ENCODE peak calls at places on chromosome 3, in nine cellular contexts. T is ELF-1, U is NCI-H1092 treated with DMSO at 0.1 percent for 48 hours, W is NCI-H510A treated with DMSO at 0.1 percent for 48 hours, B is DMS 273 treated with DMSO at 0.1 percent for 48 hours, G is NCI-H774, C is naive B cell, X is foreskin fibroblast, Z is neural crest cell. O is an unnamed sample.

GRCh38 chr3:160801386-160802118 is 45.5 kb downstream of the PPM1L start:
- DNase-seq in W (no peak), C (no peak), X (peak; percentile 24), U (no peak), B (no peak), Z (no peak), T (no peak), G (no peak), O (no peak)

GRCh38 chr3:127073931-127074820 is 91.3 kb downstream of the PLXNA1 start:
- DNase-seq in T (peak; percentile 23), Z (no peak), B (no peak), U (no peak), C (no peak), W (no peak), G (no peak), X (peak; percentile 17), O (no peak)

GRCh38 chr3:55585856-55586255 is 98.8 kb upstream of the WNT5A start:
- DNase-seq in Z (no peak), B (no peak), W (no peak), T (peak; percentile 34), C (no peak), X (no peak), U (no peak), G (no peak), O (no peak)

GRCh38 chr3:42756681-42757213 is 16.3 kb downstream of the CCDC13 start:
- DNase-seq in X (no peak), G (no peak), B (no peak), W (no peak), C (no peak), T (no peak), U (no peak), Z (no peak), O (no peak)

GRCh38 chr3:171695476-171695875 is 114.8 kb downstream of the PLD1 start:
- DNase-seq in X (no peak), G (no peak), Z (no peak), C (no peak), T (no peak), B (no peak), W (no peak), U (no peak), O (no peak)

GRCh38 chr3:46409735-46410489 is 2.9 kb downstream of the CCRL2 start:
- DNase-seq in C (no peak), Z (no peak), X (no peak), U (no peak), W (no peak), T (no peak), G (no peak), B (no peak), O (no peak)

GRCh38 chr3:101676765-101677435 is at the start of gene ZBTB11:
- DNase-seq in G (no peak), B (no peak), W (no peak), U (no peak), Z (peak; percentile 99), C (peak; percentile 99), X (peak; percentile 100), T (peak; percentile 100), O (no peak)

GRCh38 chr3:134718736-134719135 is 67.9 kb upstream of the KY start:
- DNase-seq in W (no peak), U (no peak), X (no peak), G (no peak), T (no peak), C (no peak), Z (no peak), B (no peak), O (no peak)

GRCh38 chr3:159616234-159616825 is 372.3 kb upstream of the IL12A start:
- DNase-seq in U (no peak), G (peak; percentile 57), T (peak; percentile 48), W (peak; percentile 6), Z (no peak), B (peak; percentile 29), C (no peak), X (peak; percentile 78), O (no peak)

GRCh38 chr3:64495413-64495812 is 192.4 kb downstream of the ADAMTS9 start:
- DNase-seq in G (no peak), B (no peak), W (no peak), X (no peak), Z (no peak), C (no peak), T (no peak), U (no peak), O (no peak)

GRCh38 chr3:84082726-84083125 is 876.1 kb upstream of the CADM2 start:
- DNase-seq in Z (no peak), C (no peak), G (no peak), U (no peak), W (no peak), B (no peak), T (no peak), X (no peak), O (no peak)

GRCh38 chr3:52026016-52026415 is 30.3 kb upstream of the RPL29 start:
- DNase-seq in T (no peak), G (no peak), Z (no peak), U (peak; percentile 10), B (peak; percentile 94), X (no peak), W (no peak), C (no peak), O (no peak)

GRCh38 chr3:10494180-10494579 is 11.2 kb downstream of the ATP2B2 start:
- DNase-seq in X (no peak), Z (no peak), U (no peak), W (no peak), T (no peak), B (no peak), C (no peak), G (no peak), O (no peak)

GRCh38 chr3:19972056-19972455 is 25.2 kb downstream of the RAB5A start:
- DNase-seq in C (no peak), Z (no peak), X (peak; percentile 55), T (no peak), G (no peak), U (no peak), W (no peak), B (no peak), O (no peak)

GRCh38 chr3:57158316-57158715 is 6.8 kb downstream of the IL17RD start:
- DNase-seq in U (no peak), Z (no peak), C (no peak), X (no peak), W (no peak), T (no peak), B (no peak), G (no peak), O (no peak)

GRCh38 chr3:192901435-192901834 is 16.2 kb downstream of the MB21D2 start:
- DNase-seq in C (no peak), G (no peak), Z (no peak), W (no peak), U (no peak), T (no peak), B (no peak), X (peak; percentile 91), O (no peak)

GRCh38 chr3:195770081-195770840 is 41.5 kb downstream of the MUC4 start:
- DNase-seq in X (no peak), W (no peak), T (no peak), C (no peak), U (no peak), Z (no peak), B (no peak), G (no peak), O (no peak)

GRCh38 chr3:194879126-194879887 is 193.6 kb downstream of the FAM43A start:
- DNase-seq in X (no peak), T (no peak), W (no peak), U (no peak), G (no peak), Z (no peak), B (no peak), C (peak; percentile 50), O (no peak)

GRCh38 chr3:170690133-170690981 is 104.5 kb upstream of the SLC7A14 start:
- DNase-seq in Z (peak; percentile 70), T (peak; percentile 70), B (peak; percentile 13), U (peak; percentile 31), W (peak; percentile 54), C (peak; percentile 12), X (peak; percentile 54), G (peak; percentile 47), O (peak; percentile 61)

GRCh38 chr3:119829431-119829830 is 47.5 kb downstream of the NR1I2 start:
- DNase-seq in W (no peak), U (no peak), X (no peak), T (no peak), G (no peak), C (no peak), B (no peak), Z (no peak), O (no peak)

GRCh38 chr3:97804471-97804870 is 17.3 kb upstream of the CRYBG3 start:
- DNase-seq in Z (no peak), T (no peak), X (no peak), G (no peak), W (no peak), U (no peak), C (no peak), B (no peak), O (no peak)

GRCh38 chr3:38611866-38612265 is 37.6 kb downstream of the SCN5A start:
- DNase-seq in U (no peak), C (no peak), Z (no peak), G (no peak), W (no peak), B (no peak), T (no peak), X (no peak), O (no peak)

GRCh38 chr3:127857270-127857801 is 35.0 kb upstream of the MGLL start:
- DNase-seq in G (no peak), C (no peak), Z (no peak), T (no peak), X (peak; percentile 52), W (no peak), U (no peak), B (no peak), O (no peak)

GRCh38 chr3:141526709-141527108 is 39.9 kb downstream of the RASA2 start:
- DNase-seq in T (no peak), W (no peak), Z (no peak), X (no peak), C (no peak), B (no peak), G (no peak), U (no peak), O (no peak)

GRCh38 chr3:31051226-31051625 is 156.8 kb upstream of the GADL1 start:
- DNase-seq in U (no peak), X (no peak), G (no peak), C (no peak), Z (no peak), T (no peak), B (no peak), W (no peak), O (no peak)

GRCh38 chr3:70000563-70001081 is 1.1 kb downstream of the SAMMSON start:
- DNase-seq in W (peak; percentile 27), B (no peak), Z (peak; percentile 31), C (no peak), X (peak; percentile 23), T (no peak), U (no peak), G (peak; percentile 3), O (no peak)

GRCh38 chr3:127456471-127457093 is 134.0 kb downstream of the TPRA1 start:
- DNase-seq in X (peak; percentile 79), U (peak; percentile 81), B (no peak), T (peak; percentile 74), W (no peak), Z (no peak), C (no peak), G (peak; percentile 39), O (no peak)

GRCh38 chr3:94118390-94118789 is 55.5 kb downstream of the NSUN3 start:
- DNase-seq in G (no peak), C (no peak), U (no peak), T (no peak), B (no peak), Z (no peak), X (no peak), W (no peak), O (no peak)

GRCh38 chr3:12660196-12660595 is 3.7 kb downstream of the RAF1 start:
- DNase-seq in C (no peak), B (no peak), U (no peak), X (no peak), Z (no peak), W (no peak), T (no peak), G (no peak), O (no peak)

GRCh38 chr3:177591371-177591770 is 394.1 kb upstream of the TBL1XR1 start:
- DNase-seq in U (no peak), B (no peak), T (no peak), W (peak; percentile 21), X (peak; percentile 63), G (no peak), C (no peak), Z (no peak), O (no peak)

GRCh38 chr3:78988324-78988723 is 779.5 kb downstream of the ROBO1 start:
- DNase-seq in B (no peak), G (no peak), U (peak; percentile 33), Z (no peak), X (peak; percentile 64), T (no peak), C (no peak), W (peak; percentile 15), O (no peak)